ENCODE peak calls at places on chromosomes 13 and 19, in ten cellular contexts. Z is CD4-positive, alpha-beta T cell; A is upper lobe of right lung; T is ovary; I is brain microvascular endothelial cell; G is fibroblast of lung; X is PC-3; K is heart right ventricle; O is SK-N-SH; P is mammary epithelial cell. B is an unnamed sample.

GRCh38 chr19:39086401-39086800 is 2.2 kb downstream of the ACP7 start:
- DNase-seq in G (no peak), O (no peak), Z (no peak), I (no peak), T (no peak), A (no peak), X (no peak), P (no peak), K (no peak), B (no peak)

GRCh38 chr13:95608640-95609280 is 35.7 kb downstream of the DZIP1 start:
- DNase-seq in X (no peak), O (no peak), K (no peak), A (no peak), I (no peak), P (no peak), T (no peak), G (no peak), Z (no peak), B (no peak)

GRCh38 chr19:32404213-32404938 is 1.2 kb upstream of the DPY19L3 start:
- DNase-seq in G (no peak), K (no peak), I (no peak), A (no peak), O (no peak), P (no peak), Z (no peak), T (peak; percentile 40), X (no peak), B (no peak)

GRCh38 chr19:40418040-40418439 is 4.9 kb upstream of the PRX start:
- DNase-seq in A (no peak), Z (no peak), X (no peak), T (no peak), P (no peak), G (no peak), O (no peak), I (no peak), K (no peak), B (no peak)

GRCh38 chr19:29858000-29858596 is 46.3 kb downstream of the CCNE1 start:
- DNase-seq in K (no peak), A (peak; percentile 71), G (no peak), I (no peak), X (peak; percentile 37), Z (peak; percentile 25), T (no peak), O (peak; percentile 77), P (no peak), B (no peak)

GRCh38 chr13:90533866-90534265 is 813.6 kb upstream of the MIR17HG start:
- DNase-seq in I (no peak), Z (no peak), A (no peak), X (no peak), P (no peak), T (no peak), O (no peak), K (no peak), G (no peak), B (no peak)

GRCh38 chr19:8355631-8356402 is 8.1 kb upstream of the ANGPTL4 start:
- DNase-seq in I (peak; percentile 99), K (no peak), X (peak; percentile 97), Z (no peak), G (peak; percentile 98), A (peak; percentile 72), P (peak; percentile 98), O (no peak), T (no peak), B (no peak)

GRCh38 chr19:10655457-10656312 is 1.5 kb downstream of the ILF3 start:
- DNase-seq in I (peak; percentile 41), X (peak; percentile 39), T (no peak), P (peak; percentile 40), A (no peak), K (no peak), Z (no peak), O (peak; percentile 35), G (no peak), B (no peak)

GRCh38 chr19:10952809-10953208 is 8.0 kb upstream of the SMARCA4 start:
- DNase-seq in P (peak; percentile 84), T (no peak), O (no peak), A (no peak), G (no peak), Z (no peak), X (peak; percentile 97), I (no peak), K (no peak), B (no peak)

GRCh38 chr19:45638930-45639729 is at the start of gene EML2:
- DNase-seq in Z (peak; percentile 19), K (no peak), O (peak; percentile 15), T (peak; percentile 60), I (no peak), P (peak; percentile 45), G (no peak), X (peak; percentile 36), A (peak; percentile 82), B (no peak)

GRCh38 chr13:75395056-75395455 is 86.9 kb downstream of the TBC1D4 start:
- DNase-seq in K (no peak), T (no peak), G (no peak), P (no peak), O (no peak), A (no peak), I (no peak), X (no peak), Z (no peak), B (no peak)

GRCh38 chr13:107079423-107080099 is 511.6 kb upstream of the ARGLU1 start:
- DNase-seq in K (no peak), P (no peak), O (no peak), Z (no peak), T (no peak), X (no peak), G (no peak), I (no peak), A (no peak), B (no peak)

GRCh38 chr13:32042567-32042966 is 11.0 kb downstream of the FRY start:
- DNase-seq in T (no peak), X (no peak), Z (no peak), A (no peak), G (no peak), I (no peak), K (no peak), O (no peak), P (no peak), B (no peak)

GRCh38 chr19:7867092-7867844 is 6.9 kb downstream of the PRR36 start:
- DNase-seq in G (no peak), T (no peak), O (no peak), Z (no peak), X (no peak), I (no peak), P (no peak), K (no peak), A (no peak), B (no peak)

GRCh38 chr19:41735071-41735623 is 20.2 kb upstream of the CEACAM6 start:
- DNase-seq in A (no peak), T (no peak), X (peak; percentile 81), I (no peak), G (no peak), O (no peak), K (no peak), Z (no peak), P (no peak), B (no peak)

GRCh38 chr19:45021971-45022370 is 16.9 kb upstream of the CLASRP start:
- DNase-seq in Z (no peak), K (no peak), T (no peak), X (no peak), A (no peak), O (no peak), I (no peak), G (no peak), P (no peak), B (no peak)

GRCh38 chr13:71515639-71516038 is 351.4 kb downstream of the DACH1 start:
- DNase-seq in A (no peak), Z (no peak), T (no peak), I (no peak), O (no peak), P (no peak), G (no peak), K (no peak), X (no peak), B (no peak)

GRCh38 chr13:71514900-71515598 is 352.0 kb downstream of the DACH1 start:
- DNase-seq in P (no peak), K (no peak), X (no peak), I (no peak), Z (no peak), T (no peak), G (no peak), A (no peak), O (no peak), B (no peak)

GRCh38 chr13:71513414-71514063 is 353.5 kb downstream of the DACH1 start:
- DNase-seq in P (no peak), K (no peak), T (no peak), Z (no peak), I (no peak), A (no peak), O (no peak), X (no peak), G (no peak), B (no peak)

GRCh38 chr13:71517004-71517403 is 350.0 kb downstream of the DACH1 start:
- DNase-seq in K (no peak), O (no peak), P (no peak), G (no peak), T (no peak), I (peak; percentile 37), X (peak; percentile 37), Z (no peak), A (no peak), B (no peak)
- TF ChIP-seq CTCF in K (no peak), O (no peak), P (no peak), G (no peak), T (no peak), I (no peak), X (no peak), Z (no peak), A (no peak), B (no peak)

DNA sequence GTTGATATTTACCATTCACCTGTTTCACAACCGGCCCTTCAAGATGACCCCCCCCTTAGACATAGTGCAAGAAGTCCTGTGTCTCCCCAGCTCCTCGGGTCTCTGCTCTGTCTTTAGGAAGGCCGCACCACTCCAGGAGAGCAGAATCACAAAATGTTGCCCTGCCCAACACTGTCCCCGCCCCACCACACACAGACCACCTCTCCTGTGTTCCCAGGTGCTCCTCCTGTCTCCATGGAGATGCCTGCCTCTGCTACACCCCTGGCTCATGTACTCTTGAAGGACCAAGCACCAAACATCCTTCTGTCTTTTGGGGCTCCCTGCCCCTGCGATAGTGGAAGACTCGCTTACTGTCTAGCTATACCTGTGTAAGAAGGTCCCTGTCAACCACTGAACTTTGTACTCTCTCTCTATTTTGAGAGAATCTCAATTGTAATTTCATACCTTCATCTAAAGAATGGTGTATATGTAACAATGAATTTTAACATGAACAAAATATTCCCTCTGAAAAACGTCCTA is 9.6 kb upstream of the TNFRSF19 start:
- DNase-seq in P (no peak), I (no peak), X (no peak), Z (no peak), T (no peak), A (no peak), O (no peak), K (no peak), G (no peak), B (no peak)
- H3K27me3 ChIP-seq in P (no peaks in the 10 kb centered on the region), I (no peaks in the 10 kb centered on the region), X (no peaks in the 10 kb centered on the region), Z (peaks cover 10% of the 10 kb centered on the region), T (no peaks in the 10 kb centered on the region), A (no peaks in the 10 kb centered on the region), O (no peaks in the 10 kb centered on the region), K (no peaks in the 10 kb centered on the region), G (no peaks in the 10 kb centered on the region), B (no peaks in the 10 kb centered on the region)

GRCh38 chr19:2464389-2464788 is 7.6 kb upstream of the LMNB2 start:
- DNase-seq in A (no peak), I (no peak), K (no peak), O (no peak), Z (no peak), T (no peak), P (no peak), G (no peak), X (no peak), B (no peak)
- H3K27ac ChIP-seq in A (no peak overlapping the region), I (no peak overlapping the region), K (no peak overlapping the region), O (no peak overlapping the region), Z (no peak overlapping the region), T (no peak overlapping the region), P (no peak overlapping the region), G (no peak overlapping the region), X (no peak overlapping the region), B (no peak overlapping the region)

GRCh38 chr19:49676136-49676689 is 858 bp upstream of the PRMT1 start:
- DNase-seq in G (peak; percentile 97), T (peak; percentile 89), A (peak; percentile 90), Z (no peak), K (peak; percentile 92), I (peak; percentile 85), O (peak; percentile 83), X (peak; percentile 86), P (no peak), B (no peak)
- TF ChIP-seq CTCF in G (no peak), T (no peak), A (no peak), Z (no peak), K (no peak), I (no peak), O (no peak), X (no peak), P (no peak), B (no peak)

B was measured in CD8-positive, alpha-beta T cell.